ENCODE peak calls at places on chromosomes 5 and 9, in six cellular contexts. One of them, this sample, is unnamed.

GRCh38 chr9:116207371-116208111 is 54.0 kb downstream of the PAPPA start:
- DNase-seq in HEK293T: no peak
- DNase-seq in T-helper 1 cell: no peak
- DNase-seq in iris pigment epithelial cell: no peak
- DNase-seq in stimulated activated CD8-positive, alpha-beta memory T cell treated with anti-CD3 and anti-CD28 coated beads, Interleukin-2, amount 100 ng/mL, for 48 hours: no peak
- DNase-seq in activated CD4-positive, alpha-beta T cell treated with anti-CD3 and anti-CD28 coated beads, Interleukin-2, amount 50 U/mL, for 4 hours: no peak
- DNase-seq in this sample: no peak

GRCh38 chr9:22053178-22053577 is 44.1 kb upstream of the CDKN2B start:
- DNase-seq in HEK293T: no peak
- DNase-seq in T-helper 1 cell: no peak
- DNase-seq in iris pigment epithelial cell: peak; percentile 44
- DNase-seq in stimulated activated CD8-positive, alpha-beta memory T cell treated with anti-CD3 and anti-CD28 coated beads, Interleukin-2, amount 100 ng/mL, for 48 hours: no peak
- DNase-seq in activated CD4-positive, alpha-beta T cell treated with anti-CD3 and anti-CD28 coated beads, Interleukin-2, amount 50 U/mL, for 4 hours: no peak
- DNase-seq in this sample: no peak

GRCh38 chr9:27054841-27055240 is 49.4 kb upstream of the LRRC19 start:
- DNase-seq in HEK293T: no peak
- DNase-seq in T-helper 1 cell: no peak
- DNase-seq in iris pigment epithelial cell: no peak
- DNase-seq in stimulated activated CD8-positive, alpha-beta memory T cell treated with anti-CD3 and anti-CD28 coated beads, Interleukin-2, amount 100 ng/mL, for 48 hours: no peak
- DNase-seq in activated CD4-positive, alpha-beta T cell treated with anti-CD3 and anti-CD28 coated beads, Interleukin-2, amount 50 U/mL, for 4 hours: no peak
- DNase-seq in this sample: peak; percentile 18

GRCh38 chr5:172632346-172633092 is 8.5 kb upstream of the NEURL1B start:
- DNase-seq in HEK293T: no peak
- DNase-seq in T-helper 1 cell: no peak
- DNase-seq in iris pigment epithelial cell: no peak
- DNase-seq in stimulated activated CD8-positive, alpha-beta memory T cell treated with anti-CD3 and anti-CD28 coated beads, Interleukin-2, amount 100 ng/mL, for 48 hours: no peak
- DNase-seq in activated CD4-positive, alpha-beta T cell treated with anti-CD3 and anti-CD28 coated beads, Interleukin-2, amount 50 U/mL, for 4 hours: no peak
- DNase-seq in this sample: no peak

GRCh38 chr5:147565524-147565923 is 55.7 kb upstream of the DPYSL3 start:
- DNase-seq in HEK293T: no peak
- DNase-seq in T-helper 1 cell: no peak
- DNase-seq in iris pigment epithelial cell: peak; percentile 79
- DNase-seq in stimulated activated CD8-positive, alpha-beta memory T cell treated with anti-CD3 and anti-CD28 coated beads, Interleukin-2, amount 100 ng/mL, for 48 hours: no peak
- DNase-seq in activated CD4-positive, alpha-beta T cell treated with anti-CD3 and anti-CD28 coated beads, Interleukin-2, amount 50 U/mL, for 4 hours: no peak
- DNase-seq in this sample: no peak

GRCh38 chr9:95057121-95057520 is 260.4 kb downstream of the FANCC start:
- DNase-seq in HEK293T: no peak
- DNase-seq in T-helper 1 cell: no peak
- DNase-seq in iris pigment epithelial cell: peak; percentile 40
- DNase-seq in stimulated activated CD8-positive, alpha-beta memory T cell treated with anti-CD3 and anti-CD28 coated beads, Interleukin-2, amount 100 ng/mL, for 48 hours: no peak
- DNase-seq in activated CD4-positive, alpha-beta T cell treated with anti-CD3 and anti-CD28 coated beads, Interleukin-2, amount 50 U/mL, for 4 hours: no peak
- DNase-seq in this sample: no peak

GRCh38 chr9:116939605-116940004 is 252.5 kb downstream of the TRIM32 start:
- DNase-seq in HEK293T: no peak
- DNase-seq in T-helper 1 cell: no peak
- DNase-seq in iris pigment epithelial cell: peak; percentile 6
- DNase-seq in stimulated activated CD8-positive, alpha-beta memory T cell treated with anti-CD3 and anti-CD28 coated beads, Interleukin-2, amount 100 ng/mL, for 48 hours: no peak
- DNase-seq in activated CD4-positive, alpha-beta T cell treated with anti-CD3 and anti-CD28 coated beads, Interleukin-2, amount 50 U/mL, for 4 hours: no peak
- DNase-seq in this sample: no peak

GRCh38 chr5:154369682-154370081 is 76.1 kb upstream of the SAP30L start:
- DNase-seq in HEK293T: no peak
- DNase-seq in T-helper 1 cell: no peak
- DNase-seq in iris pigment epithelial cell: peak; percentile 62
- DNase-seq in stimulated activated CD8-positive, alpha-beta memory T cell treated with anti-CD3 and anti-CD28 coated beads, Interleukin-2, amount 100 ng/mL, for 48 hours: no peak
- DNase-seq in activated CD4-positive, alpha-beta T cell treated with anti-CD3 and anti-CD28 coated beads, Interleukin-2, amount 50 U/mL, for 4 hours: no peak
- DNase-seq in this sample: no peak

GRCh38 chr9:133354766-133355165 is 1.5 kb downstream of the SURF1 start:
- DNase-seq in HEK293T: no peak
- DNase-seq in T-helper 1 cell: no peak
- DNase-seq in iris pigment epithelial cell: no peak
- DNase-seq in stimulated activated CD8-positive, alpha-beta memory T cell treated with anti-CD3 and anti-CD28 coated beads, Interleukin-2, amount 100 ng/mL, for 48 hours: no peak
- DNase-seq in activated CD4-positive, alpha-beta T cell treated with anti-CD3 and anti-CD28 coated beads, Interleukin-2, amount 50 U/mL, for 4 hours: no peak
- DNase-seq in this sample: no peak

GRCh38 chr9:87677776-87678587 is 47.9 kb upstream of the CTSL start:
- DNase-seq in HEK293T: no peak
- DNase-seq in T-helper 1 cell: no peak
- DNase-seq in iris pigment epithelial cell: no peak
- DNase-seq in stimulated activated CD8-positive, alpha-beta memory T cell treated with anti-CD3 and anti-CD28 coated beads, Interleukin-2, amount 100 ng/mL, for 48 hours: no peak
- DNase-seq in activated CD4-positive, alpha-beta T cell treated with anti-CD3 and anti-CD28 coated beads, Interleukin-2, amount 50 U/mL, for 4 hours: no peak
- DNase-seq in this sample: no peak

GRCh38 chr9:14768561-14769234 is 46.2 kb upstream of the CER1 start:
- DNase-seq in HEK293T: peak; percentile 30
- DNase-seq in T-helper 1 cell: no peak
- DNase-seq in iris pigment epithelial cell: peak; percentile 56
- DNase-seq in stimulated activated CD8-positive, alpha-beta memory T cell treated with anti-CD3 and anti-CD28 coated beads, Interleukin-2, amount 100 ng/mL, for 48 hours: no peak
- DNase-seq in activated CD4-positive, alpha-beta T cell treated with anti-CD3 and anti-CD28 coated beads, Interleukin-2, amount 50 U/mL, for 4 hours: peak; percentile 0
- DNase-seq in this sample: peak; percentile 67

GRCh38 chr9:77010527-77010926 is 8.9 kb upstream of the FOXB2 start:
- DNase-seq in HEK293T: no peak
- DNase-seq in T-helper 1 cell: no peak
- DNase-seq in iris pigment epithelial cell: no peak
- DNase-seq in stimulated activated CD8-positive, alpha-beta memory T cell treated with anti-CD3 and anti-CD28 coated beads, Interleukin-2, amount 100 ng/mL, for 48 hours: no peak
- DNase-seq in activated CD4-positive, alpha-beta T cell treated with anti-CD3 and anti-CD28 coated beads, Interleukin-2, amount 50 U/mL, for 4 hours: no peak
- DNase-seq in this sample: no peak

GRCh38 chr5:111478266-111478665 is 34.1 kb downstream of the STARD4 start:
- DNase-seq in HEK293T: no peak
- DNase-seq in T-helper 1 cell: no peak
- DNase-seq in iris pigment epithelial cell: no peak
- DNase-seq in stimulated activated CD8-positive, alpha-beta memory T cell treated with anti-CD3 and anti-CD28 coated beads, Interleukin-2, amount 100 ng/mL, for 48 hours: no peak
- DNase-seq in activated CD4-positive, alpha-beta T cell treated with anti-CD3 and anti-CD28 coated beads, Interleukin-2, amount 50 U/mL, for 4 hours: no peak
- DNase-seq in this sample: no peak

GRCh38 chr9:109852561-109852960 is 72.6 kb downstream of the PALM2AKAP2 start:
- DNase-seq in HEK293T: no peak
- DNase-seq in T-helper 1 cell: no peak
- DNase-seq in iris pigment epithelial cell: no peak
- DNase-seq in stimulated activated CD8-positive, alpha-beta memory T cell treated with anti-CD3 and anti-CD28 coated beads, Interleukin-2, amount 100 ng/mL, for 48 hours: no peak
- DNase-seq in activated CD4-positive, alpha-beta T cell treated with anti-CD3 and anti-CD28 coated beads, Interleukin-2, amount 50 U/mL, for 4 hours: no peak
- DNase-seq in this sample: no peak

GRCh38 chr5:56375011-56375410 is 141.9 kb upstream of the ANKRD55 start:
- DNase-seq in HEK293T: no peak
- DNase-seq in T-helper 1 cell: no peak
- DNase-seq in iris pigment epithelial cell: no peak
- DNase-seq in stimulated activated CD8-positive, alpha-beta memory T cell treated with anti-CD3 and anti-CD28 coated beads, Interleukin-2, amount 100 ng/mL, for 48 hours: no peak
- DNase-seq in activated CD4-positive, alpha-beta T cell treated with anti-CD3 and anti-CD28 coated beads, Interleukin-2, amount 50 U/mL, for 4 hours: no peak
- DNase-seq in this sample: no peak

GRCh38 chr5:127386557-127386956 is 96.0 kb downstream of the MEGF10 start:
- DNase-seq in HEK293T: no peak
- DNase-seq in T-helper 1 cell: no peak
- DNase-seq in iris pigment epithelial cell: peak; percentile 94
- DNase-seq in stimulated activated CD8-positive, alpha-beta memory T cell treated with anti-CD3 and anti-CD28 coated beads, Interleukin-2, amount 100 ng/mL, for 48 hours: no peak
- DNase-seq in activated CD4-positive, alpha-beta T cell treated with anti-CD3 and anti-CD28 coated beads, Interleukin-2, amount 50 U/mL, for 4 hours: no peak
- DNase-seq in this sample: no peak

GRCh38 chr9:14277202-14277601 is 36.7 kb downstream of the NFIB start:
- DNase-seq in HEK293T: no peak
- DNase-seq in T-helper 1 cell: no peak
- DNase-seq in iris pigment epithelial cell: peak; percentile 81
- DNase-seq in stimulated activated CD8-positive, alpha-beta memory T cell treated with anti-CD3 and anti-CD28 coated beads, Interleukin-2, amount 100 ng/mL, for 48 hours: no peak
- DNase-seq in activated CD4-positive, alpha-beta T cell treated with anti-CD3 and anti-CD28 coated beads, Interleukin-2, amount 50 U/mL, for 4 hours: no peak
- DNase-seq in this sample: no peak

GRCh38 chr9:95515272-95516113 is 1.3 kb downstream of the PTCH1 start:
- DNase-seq in HEK293T: peak; percentile 53
- DNase-seq in T-helper 1 cell: no peak
- DNase-seq in iris pigment epithelial cell: no peak
- DNase-seq in stimulated activated CD8-positive, alpha-beta memory T cell treated with anti-CD3 and anti-CD28 coated beads, Interleukin-2, amount 100 ng/mL, for 48 hours: no peak
- DNase-seq in activated CD4-positive, alpha-beta T cell treated with anti-CD3 and anti-CD28 coated beads, Interleukin-2, amount 50 U/mL, for 4 hours: no peak
- DNase-seq in this sample: no peak

GRCh38 chr9:78397045-78397843 is 100.3 kb downstream of the PSAT1 start:
- DNase-seq in HEK293T: peak; percentile 7
- DNase-seq in T-helper 1 cell: no peak
- DNase-seq in iris pigment epithelial cell: no peak
- DNase-seq in stimulated activated CD8-positive, alpha-beta memory T cell treated with anti-CD3 and anti-CD28 coated beads, Interleukin-2, amount 100 ng/mL, for 48 hours: no peak
- DNase-seq in activated CD4-positive, alpha-beta T cell treated with anti-CD3 and anti-CD28 coated beads, Interleukin-2, amount 50 U/mL, for 4 hours: no peak
- DNase-seq in this sample: no peak

GRCh38 chr5:80245986-80246781 is 9.7 kb downstream of the SERINC5 start:
- DNase-seq in HEK293T: no peak
- DNase-seq in T-helper 1 cell: no peak
- DNase-seq in iris pigment epithelial cell: no peak
- DNase-seq in stimulated activated CD8-positive, alpha-beta memory T cell treated with anti-CD3 and anti-CD28 coated beads, Interleukin-2, amount 100 ng/mL, for 48 hours: no peak
- DNase-seq in activated CD4-positive, alpha-beta T cell treated with anti-CD3 and anti-CD28 coated beads, Interleukin-2, amount 50 U/mL, for 4 hours: no peak
- DNase-seq in this sample: no peak

GRCh38 chr5:133340822-133341221 is 271.5 kb downstream of the FSTL4 start:
- DNase-seq in HEK293T: no peak
- DNase-seq in T-helper 1 cell: no peak
- DNase-seq in iris pigment epithelial cell: no peak
- DNase-seq in stimulated activated CD8-positive, alpha-beta memory T cell treated with anti-CD3 and anti-CD28 coated beads, Interleukin-2, amount 100 ng/mL, for 48 hours: no peak
- DNase-seq in activated CD4-positive, alpha-beta T cell treated with anti-CD3 and anti-CD28 coated beads, Interleukin-2, amount 50 U/mL, for 4 hours: no peak
- DNase-seq in this sample: no peak

GRCh38 chr5:56247596-56247995 is 14.5 kb upstream of the ANKRD55 start:
- DNase-seq in HEK293T: no peak
- DNase-seq in T-helper 1 cell: no peak
- DNase-seq in iris pigment epithelial cell: peak; percentile 51
- DNase-seq in stimulated activated CD8-positive, alpha-beta memory T cell treated with anti-CD3 and anti-CD28 coated beads, Interleukin-2, amount 100 ng/mL, for 48 hours: no peak
- DNase-seq in activated CD4-positive, alpha-beta T cell treated with anti-CD3 and anti-CD28 coated beads, Interleukin-2, amount 50 U/mL, for 4 hours: no peak
- DNase-seq in this sample: no peak

GRCh38 chr5:9605459-9605858 is 24.7 kb downstream of the TAS2R1 start:
- DNase-seq in HEK293T: no peak
- DNase-seq in T-helper 1 cell: no peak
- DNase-seq in iris pigment epithelial cell: no peak
- DNase-seq in stimulated activated CD8-positive, alpha-beta memory T cell treated with anti-CD3 and anti-CD28 coated beads, Interleukin-2, amount 100 ng/mL, for 48 hours: no peak
- DNase-seq in activated CD4-positive, alpha-beta T cell treated with anti-CD3 and anti-CD28 coated beads, Interleukin-2, amount 50 U/mL, for 4 hours: no peak
- DNase-seq in this sample: no peak

GRCh38 chr5:136457390-136458094 is 92.2 kb upstream of the TRPC7 start:
- DNase-seq in HEK293T: no peak
- DNase-seq in T-helper 1 cell: no peak
- DNase-seq in iris pigment epithelial cell: no peak
- DNase-seq in stimulated activated CD8-positive, alpha-beta memory T cell treated with anti-CD3 and anti-CD28 coated beads, Interleukin-2, amount 100 ng/mL, for 48 hours: no peak
- DNase-seq in activated CD4-positive, alpha-beta T cell treated with anti-CD3 and anti-CD28 coated beads, Interleukin-2, amount 50 U/mL, for 4 hours: no peak
- DNase-seq in this sample: no peak

This sample was measured in HT-29.